ENCODE peak calls at places on chromosomes 6 and 20, in six cellular contexts. A, E, F, L, B and Z are unnamed samples.

GRCh38 chr6:61751986-61752385 is 534.0 kb downstream of the KHDRBS2 start:
- DNase-seq in A (no peak), E (no peak), F (no peak), L (no peak), B (no peak), Z (no peak)

GRCh38 chr20:19860742-19861141 is 102.7 kb downstream of the RIN2 start:
- DNase-seq in A (no peak), E (no peak), F (no peak), L (no peak), B (no peak), Z (no peak)

GRCh38 chr6:16168858-16169257 is 40.0 kb downstream of the MYLIP start:
- DNase-seq in A (peak), E (no peak), F (no peak), L (no peak), B (peak), Z (peak)

GRCh38 chr6:121443953-121444590 is 8.6 kb downstream of the GJA1 start:
- DNase-seq in A (no peak), E (no peak), F (no peak), L (no peak), B (peak), Z (no peak)

GRCh38 chr20:53693265-53693871 is 99.7 kb upstream of the ZNF217 start:
- DNase-seq in A (no peak), E (no peak), F (peak), L (no peak), B (no peak), Z (no peak)

GRCh38 chr6:5525209-5525608 is 263.9 kb downstream of the FARS2 start:
- DNase-seq in A (no peak), E (no peak), F (no peak), L (peak), B (peak), Z (no peak)

GRCh38 chr6:66183982-66184555 is 477.0 kb upstream of the EYS start:
- DNase-seq in A (peak), E (no peak), F (no peak), L (peak), B (no peak), Z (no peak)

GRCh38 chr6:104332407-104332806 is 527.3 kb downstream of the HACE1 start:
- DNase-seq in A (no peak), E (no peak), F (no peak), L (no peak), B (no peak), Z (no peak)

GRCh38 chr6:13455604-13456003 is 31.8 kb downstream of the GFOD1 start:
- DNase-seq in A (no peak), E (no peak), F (no peak), L (no peak), B (no peak), Z (peak)

GRCh38 chr6:157143171-157143884 is 180.0 kb downstream of the TMEM242 start:
- DNase-seq in A (peak), E (no peak), F (no peak), L (peak), B (peak), Z (peak)

DNA sequence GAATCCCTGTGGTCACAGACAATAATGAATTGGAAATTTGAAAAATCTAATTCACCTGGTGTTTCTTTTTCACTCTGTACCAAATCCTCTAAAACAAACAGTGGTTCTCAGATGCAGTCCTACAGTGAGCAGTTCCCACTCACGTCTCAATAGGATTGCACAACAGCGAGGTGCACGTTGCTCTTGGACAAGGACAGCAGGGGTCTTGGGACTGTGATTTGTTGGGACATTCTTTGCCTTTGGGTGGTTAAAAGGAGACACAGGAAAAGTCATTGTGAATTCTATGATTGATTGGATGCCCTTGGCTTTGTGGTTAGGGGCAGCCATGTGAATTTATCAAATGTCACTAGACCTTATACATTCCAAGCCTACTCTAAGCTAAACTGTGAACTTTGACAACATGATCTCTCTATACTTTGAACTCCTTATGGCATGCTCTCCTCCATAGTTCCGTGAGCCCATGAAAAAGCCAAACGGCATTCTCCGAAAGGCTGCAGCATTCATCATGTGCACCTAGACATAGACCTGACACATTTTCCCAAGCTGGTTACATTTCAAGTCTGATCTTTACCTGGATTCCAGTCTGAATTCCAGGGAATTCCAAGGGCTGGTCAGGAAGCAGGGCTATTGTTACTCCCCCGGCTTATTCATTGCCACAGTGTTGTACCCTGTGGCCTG is 647 bp downstream of the UNC93A start:
- DNase-seq in A (no peak), E (no peak), F (no peak), L (no peak), B (no peak), Z (no peak)
- TF ChIP-seq CTCF in A (no peak), E (no peak), F (no peak), L (no peak), B (no peak), Z (no peak)

GRCh38 chr20:62952373-62953166 is at the start of gene SLC17A9:
- DNase-seq in A (no peak), E (peak), F (peak), L (peak), B (peak), Z (peak)
- TF ChIP-seq CTCF in A (no peak), E (no peak), F (no peak), L (no peak), B (peak), Z (no peak)

DNA sequence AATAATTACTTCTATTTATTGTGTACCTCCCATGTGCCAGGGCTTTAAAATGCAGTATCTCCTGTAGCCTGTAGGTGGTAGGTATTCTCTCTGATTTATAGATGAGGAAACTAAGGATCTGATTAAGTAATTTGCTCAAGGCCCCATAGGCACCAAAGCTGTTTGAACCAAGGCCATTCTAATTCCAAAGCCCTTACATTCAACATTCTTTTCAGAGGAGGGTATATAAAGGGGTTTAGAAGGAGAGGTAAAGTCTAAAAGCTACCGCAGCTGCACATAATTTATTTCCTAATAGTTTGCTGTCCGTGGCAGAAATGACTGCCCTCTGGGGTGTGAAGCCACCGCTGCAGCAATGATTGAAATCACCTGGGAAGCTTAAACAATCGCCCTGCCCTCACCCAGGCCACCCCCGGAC is 95.0 kb upstream of the FAM8A1 start:
- DNase-seq in A (peak), E (no peak), F (no peak), L (peak), B (peak), Z (no peak)
- TF ChIP-seq CTCF in A (peak), E (no peak), F (no peak), L (peak), B (peak), Z (no peak)

GRCh38 chr20:45685896-45686295 is 15.9 kb upstream of the WFDC11 start:
- DNase-seq in A (no peak), E (no peak), F (no peak), L (no peak), B (peak), Z (no peak)
- TF ChIP-seq CTCF in A (peak), E (no peak), F (no peak), L (no peak), B (peak), Z (no peak)

GRCh38 chr6:96760153-96760687 is 77.1 kb downstream of the GPR63 start:
- DNase-seq in A (no peak), E (no peak), F (no peak), L (no peak), B (no peak), Z (peak)
- TF ChIP-seq CTCF in A (no peak), E (no peak), F (peak), L (no peak), B (no peak), Z (no peak)

GRCh38 chr6:154974485-154975149 is 20.5 kb upstream of the TIAM2 start:
- DNase-seq in A (no peak), E (no peak), F (no peak), L (no peak), B (no peak), Z (peak)
- TF ChIP-seq CTCF in A (peak), E (no peak), F (no peak), L (peak), B (peak), Z (no peak)

GRCh38 chr6:3061501-3061941 is 6.8 kb upstream of the RIPK1 start:
- DNase-seq in A (peak), E (no peak), F (no peak), L (peak), B (peak), Z (peak)

GRCh38 chr6:3068329-3069223 is at the start of gene RIPK1:
- DNase-seq in A (peak), E (peak), F (peak), L (peak), B (peak), Z (peak)

GRCh38 chr6:3058957-3059356 is 9.3 kb upstream of the RIPK1 start:
- DNase-seq in A (no peak), E (no peak), F (no peak), L (no peak), B (no peak), Z (no peak)

GRCh38 chr6:3063733-3064700 is 4.3 kb upstream of the RIPK1 start:
- DNase-seq in A (peak), E (peak), F (peak), L (peak), B (peak), Z (peak)
- TF ChIP-seq CTCF in A (no peak), E (no peak), F (no peak), L (peak), B (no peak), Z (no peak)